ENCODE peak calls at places on chromosomes 11 and 22, in eight cellular contexts. G is HS-5, J is glutamatergic neuron, K is glomerular endothelial cell, Y is C1 segment of cervical spinal cord, U is GM10248, N is mucosa of gallbladder, Q is Kasumi-1. X is an unnamed sample.

GRCh38 chr22:24810043-24810749 is 4.2 kb downstream of the SGSM1 start:
- DNase-seq in Q (no peak), U (no peak), G (no peak), Y (peak; percentile 44), J (no peak), K (no peak), N (no peak), X (no peak)

GRCh38 chr11:47797633-47798032 is 30.5 kb upstream of the FNBP4 start:
- DNase-seq in U (no peak), G (peak; percentile 43), K (peak; percentile 12), N (no peak), Y (no peak), Q (no peak), J (no peak), X (no peak)

GRCh38 chr11:7430496-7430895 is 54.8 kb upstream of the OLFML1 start:
- DNase-seq in J (no peak), U (no peak), N (no peak), Q (no peak), Y (no peak), G (no peak), K (no peak), X (no peak)

GRCh38 chr11:71078482-71078881 is 173.9 kb downstream of the SHANK2 start:
- DNase-seq in Y (no peak), N (no peak), U (no peak), J (no peak), K (no peak), G (no peak), Q (no peak), X (no peak)

GRCh38 chr11:12170984-12171383 is 60.6 kb downstream of the MICAL2 start:
- DNase-seq in J (no peak), Y (no peak), K (no peak), G (no peak), N (no peak), Q (no peak), U (no peak), X (no peak)

GRCh38 chr11:12719221-12719620 is 45.0 kb downstream of the TEAD1 start:
- DNase-seq in Y (no peak), U (no peak), G (no peak), Q (no peak), J (no peak), N (no peak), K (no peak), X (no peak)

GRCh38 chr11:82794490-82794889 is 60.8 kb upstream of the FAM181B start:
- DNase-seq in N (no peak), G (no peak), U (no peak), Y (no peak), J (no peak), K (peak; percentile 16), Q (no peak), X (no peak)

GRCh38 chr11:12083380-12083779 is 27.0 kb upstream of the MICAL2 start:
- DNase-seq in N (no peak), K (no peak), J (no peak), Q (no peak), Y (no peak), U (no peak), G (no peak), X (no peak)

GRCh38 chr22:23282089-23282501 is 101.8 kb downstream of the BCR start:
- DNase-seq in K (no peak), Y (no peak), N (peak; percentile 85), U (no peak), G (peak; percentile 52), J (no peak), Q (no peak), X (no peak)

GRCh38 chr11:64571410-64572091 is 19.5 kb upstream of the SLC22A12 start:
- DNase-seq in U (no peak), J (no peak), K (no peak), G (no peak), Y (no peak), N (no peak), Q (no peak), X (no peak)

GRCh38 chr11:95219599-95219998 is 11.4 kb downstream of the SESN3 start:
- DNase-seq in Q (no peak), G (no peak), N (no peak), J (no peak), U (no peak), Y (no peak), K (no peak), X (no peak)

GRCh38 chr11:61339490-61339878 is 6.5 kb downstream of the TKFC start:
- DNase-seq in J (no peak), N (no peak), Q (no peak), K (no peak), U (no peak), G (no peak), Y (no peak), X (no peak)

GRCh38 chr22:29268511-29269229 is 602 bp downstream of the EWSR1 start:
- DNase-seq in J (peak; percentile 59), U (no peak), K (no peak), Y (peak; percentile 81), Q (no peak), N (peak; percentile 45), G (peak; percentile 13), X (peak; percentile 22)

GRCh38 chr11:19279455-19279854 is 38.7 kb upstream of the E2F8 start:
- DNase-seq in Q (peak; percentile 14), K (no peak), Y (no peak), J (no peak), U (no peak), N (no peak), G (no peak), X (no peak)

GRCh38 chr22:49977578-49977977 is 17.0 kb downstream of the PIM3 start:
- DNase-seq in N (no peak), U (no peak), K (no peak), J (peak; percentile 16), Y (no peak), Q (no peak), G (no peak), X (no peak)

GRCh38 chr11:2774173-2775082 is 74.6 kb upstream of the KCNQ1OT1 start:
- DNase-seq in U (no peak), K (no peak), G (no peak), Y (no peak), J (peak; percentile 11), N (peak; percentile 8), Q (no peak), X (no peak)

GRCh38 chr22:50498322-50498861 is 9.1 kb downstream of the LMF2 start:
- DNase-seq in Q (peak; percentile 79), J (peak; percentile 77), U (peak; percentile 72), K (peak; percentile 34), N (peak; percentile 79), Y (no peak), G (no peak), X (peak; percentile 57)

GRCh38 chr11:112516261-112516660 is 255.6 kb upstream of the PLET1 start:
- DNase-seq in Q (no peak), Y (no peak), K (no peak), J (no peak), N (no peak), U (no peak), G (no peak), X (no peak)

GRCh38 chr11:15912291-15912690 is 444.1 kb downstream of the SOX6 start:
- DNase-seq in G (no peak), J (no peak), N (no peak), Y (no peak), K (no peak), U (no peak), Q (no peak), X (no peak)

GRCh38 chr22:44180706-44181032 is at the start of gene PARVG:
- DNase-seq in Y (no peak), J (no peak), U (peak; percentile 84), N (no peak), G (no peak), K (no peak), Q (peak; percentile 74), X (peak; percentile 52)

GRCh38 chr11:64800633-64801464 is 2.2 kb downstream of the MAP4K2 start:
- DNase-seq in U (no peak), G (no peak), N (no peak), J (no peak), Y (no peak), K (no peak), Q (no peak), X (no peak)

GRCh38 chr11:127625402-127625801 is 624.8 kb upstream of the KIRREL3 start:
- DNase-seq in K (no peak), N (no peak), Y (no peak), J (no peak), G (no peak), Q (no peak), U (no peak), X (no peak)

X was measured in T-cell.